ENCODE peak calls at places on chromosomes 16 and 17, in nine cellular contexts. I, Z, W, O, Y, E, D, L and H are unnamed samples.

GRCh38 chr17:76136276-76137025 is 4.6 kb downstream of the FOXJ1 start:
- DNase-seq in W (no peak), I (no peak), Z (no peak), D (no peak), Y (no peak), E (no peak), L (no peak), O (no peak), H (no peak)

GRCh38 chr16:12498077-12498476 is 305.6 kb downstream of the CPPED1 start:
- DNase-seq in E (no peak), Y (no peak), L (no peak), W (no peak), D (no peak), I (no peak), Z (no peak), O (no peak), H (no peak)

GRCh38 chr16:63131503-63131902 is 1095.3 kb upstream of the CDH8 start:
- DNase-seq in Y (no peak), Z (no peak), D (no peak), I (no peak), W (no peak), L (no peak), O (no peak), E (no peak), H (no peak)

GRCh38 chr16:16052916-16053315 is 103.5 kb downstream of the ABCC1 start:
- DNase-seq in I (no peak), D (no peak), Z (no peak), L (no peak), E (no peak), O (peak; percentile 60), W (no peak), Y (no peak), H (no peak)

GRCh38 chr16:70703041-70703834 is 17.4 kb upstream of the MTSS2 start:
- DNase-seq in L (peak; percentile 76), Z (peak; percentile 75), O (peak; percentile 87), E (no peak), Y (peak; percentile 80), W (peak; percentile 75), D (no peak), I (no peak), H (no peak)

GRCh38 chr17:27602721-27603445 is 28.1 kb upstream of the LGALS9 start:
- DNase-seq in E (peak; percentile 38), L (peak; percentile 75), W (no peak), Y (no peak), D (peak; percentile 66), Z (peak; percentile 70), I (peak; percentile 69), O (peak; percentile 63), H (peak; percentile 85)

GRCh38 chr16:84995666-84996065 is 15.7 kb downstream of the ZDHHC7 start:
- DNase-seq in O (no peak), I (no peak), D (no peak), Z (no peak), L (no peak), E (no peak), Y (no peak), W (no peak), H (no peak)

GRCh38 chr17:7477392-7478275 is 1.8 kb downstream of the ZBTB4 start:
- DNase-seq in Y (peak; percentile 90), O (peak; percentile 83), W (peak; percentile 59), I (no peak), D (no peak), Z (no peak), L (peak; percentile 88), E (no peak), H (no peak)

GRCh38 chr16:74734361-74735161 is 33.9 kb upstream of the MLKL start:
- DNase-seq in L (no peak), Y (no peak), I (no peak), O (no peak), D (no peak), W (no peak), E (no peak), Z (no peak), H (no peak)

GRCh38 chr16:1106659-1107058 is 10.6 kb upstream of the C1QTNF8 start:
- DNase-seq in O (no peak), W (no peak), Y (no peak), Z (no peak), L (no peak), E (no peak), D (no peak), I (no peak), H (no peak)

GRCh38 chr16:1103649-1104005 is 7.6 kb upstream of the C1QTNF8 start:
- DNase-seq in Y (no peak), Z (no peak), E (no peak), L (no peak), W (no peak), O (no peak), D (no peak), I (no peak), H (no peak)

GRCh38 chr16:1107141-1107540 is 11.1 kb upstream of the C1QTNF8 start:
- DNase-seq in I (no peak), O (no peak), Y (no peak), E (no peak), D (no peak), L (no peak), W (no peak), Z (no peak), H (no peak)

GRCh38 chr16:1107731-1108130 is 11.7 kb upstream of the C1QTNF8 start:
- DNase-seq in W (no peak), L (no peak), D (no peak), O (no peak), E (no peak), Y (no peak), Z (no peak), I (no peak), H (no peak)

DNA sequence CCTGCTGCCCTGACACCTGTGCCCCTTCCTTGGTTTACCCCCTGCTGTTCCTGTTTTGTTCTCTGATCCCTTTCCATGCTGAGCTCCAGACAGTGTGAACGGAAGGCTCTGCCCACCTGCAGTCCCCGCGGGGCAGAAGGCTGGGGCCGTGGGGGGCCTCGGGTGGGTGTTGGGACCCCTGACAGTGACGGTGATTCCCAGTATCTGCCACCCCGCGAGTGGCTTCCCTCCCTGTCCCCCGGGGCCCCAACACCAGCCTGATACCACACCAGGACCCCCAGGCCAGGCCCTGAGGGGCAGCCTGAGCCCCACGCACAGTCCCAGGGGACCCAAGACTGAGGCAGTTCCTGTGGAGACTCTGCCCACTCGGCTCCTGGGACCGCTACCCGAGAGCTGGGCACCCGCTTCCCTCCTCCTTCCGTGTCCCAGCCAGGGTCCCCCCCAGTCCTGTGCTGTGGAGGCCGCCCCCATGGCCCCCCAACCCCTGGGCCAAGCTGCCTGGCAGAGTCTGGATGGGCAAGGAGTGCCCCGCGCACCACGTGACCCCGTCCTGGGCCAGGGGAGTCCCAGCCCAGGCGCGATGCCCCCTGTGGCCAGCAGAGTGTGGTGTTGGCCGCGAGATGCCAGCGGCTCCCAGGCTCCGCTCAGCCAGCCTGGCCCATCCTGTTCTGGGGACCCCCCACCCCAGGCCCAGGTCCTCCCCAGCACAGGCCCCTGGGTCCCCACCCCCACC is 10.0 kb upstream of the C1QTNF8 start:
- DNase-seq in I (peak; percentile 22), E (no peak), Z (peak; percentile 57), Y (no peak), L (peak; percentile 34), D (no peak), W (no peak), O (peak; percentile 33), H (peak; percentile 68)
- TF ChIP-seq CTCF in I (peak; percentile 39), E (peak; percentile 88), Z (peak; percentile 62), Y (peak; percentile 86), L (peak; percentile 90), D (peak; percentile 42), W (peak; percentile 96), O (peak; percentile 63), H (peak; percentile 71)

GRCh38 chr17:83084214-83084613 is 4.8 kb downstream of the METRNL start:
- DNase-seq in D (no peak), L (no peak), Y (no peak), O (no peak), Z (no peak), W (no peak), I (no peak), E (no peak), H (no peak)

GRCh38 chr17:83082435-83082834 is 3.0 kb downstream of the METRNL start:
- DNase-seq in Z (no peak), L (peak; percentile 39), D (no peak), O (no peak), Y (no peak), W (no peak), E (no peak), I (no peak), H (no peak)

GRCh38 chr17:83082899-83083367 is 3.5 kb downstream of the METRNL start:
- DNase-seq in W (no peak), E (no peak), Y (no peak), O (no peak), D (no peak), L (no peak), I (no peak), Z (no peak), H (no peak)

GRCh38 chr17:83084621-83085056 is 5.2 kb downstream of the METRNL start:
- DNase-seq in L (no peak), E (no peak), Z (no peak), D (no peak), Y (no peak), I (no peak), W (no peak), O (no peak), H (no peak)

DNA sequence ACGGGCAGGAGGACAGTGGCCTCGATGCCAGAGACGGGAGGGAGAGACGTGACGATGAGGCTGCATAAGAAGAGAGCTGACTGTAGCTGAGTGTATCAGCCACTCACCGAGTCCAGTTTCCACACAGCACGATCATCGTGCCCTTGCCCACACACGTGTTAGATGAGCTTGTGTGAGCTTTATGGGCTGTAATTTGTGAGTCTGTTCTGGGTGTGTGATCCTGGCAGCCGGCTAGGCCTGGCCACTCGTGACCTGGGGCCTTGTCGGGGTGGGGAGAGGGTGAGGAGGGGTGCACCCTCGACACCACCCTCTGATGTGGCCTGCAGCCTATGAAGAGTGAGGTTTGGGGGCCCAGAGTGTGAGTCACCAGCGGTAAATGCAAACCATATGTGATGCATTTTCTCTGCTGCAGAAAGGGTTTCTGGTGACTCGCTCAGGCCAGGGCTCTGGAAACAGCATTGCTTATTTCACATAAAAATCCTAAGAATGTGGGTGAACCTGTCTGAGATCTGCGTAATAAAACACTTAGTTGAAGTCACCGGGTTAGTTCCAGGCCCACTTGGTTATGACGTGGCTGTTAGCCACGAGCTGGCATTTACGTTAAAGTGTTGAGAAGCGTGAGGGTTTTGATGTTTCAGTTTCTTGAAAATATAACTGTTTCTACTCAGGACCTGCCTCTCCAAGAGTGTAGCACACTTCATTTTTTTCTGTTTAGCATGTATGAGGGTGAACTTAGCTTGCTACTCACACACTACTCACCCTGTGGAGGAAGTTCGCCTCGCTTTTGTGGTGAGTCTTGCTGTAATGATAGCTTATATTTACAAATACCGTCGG is 4.2 kb downstream of the METRNL start:
- DNase-seq in W (peak; percentile 90), I (no peak), Y (peak; percentile 90), Z (peak; percentile 72), E (no peak), D (no peak), O (peak; percentile 99), L (peak; percentile 99), H (no peak)
- TF ChIP-seq CTCF in W (no peak), I (no peak), Y (no peak), Z (no peak), E (no peak), D (no peak), O (no peak), L (no peak), H (no peak)

GRCh38 chr16:2904100-2904921 is 7.4 kb upstream of the FLYWCH1 start:
- DNase-seq in O (peak; percentile 83), Y (no peak), I (peak; percentile 66), E (no peak), D (peak; percentile 83), L (peak; percentile 81), W (no peak), Z (peak; percentile 85), H (peak; percentile 88)
- TF ChIP-seq CTCF in O (peak; percentile 65), Y (peak; percentile 81), I (peak; percentile 91), E (peak; percentile 98), D (peak; percentile 91), L (peak; percentile 92), W (peak; percentile 98), Z (peak; percentile 89), H (peak; percentile 96)

GRCh38 chr16:3173892-3174617 is 13.9 kb upstream of the OR1F1 start:
- DNase-seq in L (no peak), Y (no peak), Z (no peak), O (no peak), W (no peak), E (no peak), I (no peak), D (peak; percentile 87), H (peak; percentile 59)
- TF ChIP-seq CTCF in L (no peak), Y (peak; percentile 51), Z (no peak), O (peak; percentile 34), W (peak; percentile 37), E (peak; percentile 88), I (no peak), D (peak; percentile 52), H (peak; percentile 38)